ENCODE peak calls at places on chromosomes 7 and 10, in five cellular contexts. W is testis, R is PC-3, D is endothelial cell of umbilical vein, O is neuronal stem cell. S is an unnamed sample. For H3K4me1, the result is how much of the 10 kb centered on the place peaks cover.

GRCh38 chr7:1422512-1423265 is 36.6 kb downstream of the MICALL2 start:
- DNase-seq in W (no peak), R (no peak), D (no peak), O (no peak), S (peak)

GRCh38 chr10:73965890-73966768 is 31.8 kb upstream of the VCL start:
- DNase-seq in W (peak), R (peak), D (peak), O (peak), S (peak)

GRCh38 chr10:29481906-29482440 is 152.8 kb downstream of the SVIL start:
- DNase-seq in W (peak), R (no peak), D (no peak), O (no peak), S (no peak)

GRCh38 chr10:72353963-72354355 is 760 bp downstream of the DNAJB12 start:
- DNase-seq in W (peak), R (no peak), D (no peak), O (no peak), S (no peak)

GRCh38 chr10:54607983-54608382 is 193.0 kb downstream of the PCDH15 start:
- DNase-seq in W (no peak), R (no peak), D (no peak), O (no peak), S (no peak)

GRCh38 chr10:101569465-101569837 is 18.6 kb downstream of the POLL start:
- DNase-seq in W (no peak), R (no peak), D (no peak), O (no peak), S (no peak)

GRCh38 chr7:13908667-13909382 is 80.6 kb downstream of the ETV1 start:
- DNase-seq in W (no peak), R (peak), D (no peak), O (peak), S (peak)

GRCh38 chr7:28405662-28406061 is 6.7 kb upstream of the CREB5 start:
- DNase-seq in W (no peak), R (peak), D (peak), O (no peak), S (peak)

GRCh38 chr10:8039323-8039922 is 15.1 kb upstream of the GATA3 start:
- DNase-seq in W (no peak), R (no peak), D (peak), O (peak), S (peak)

GRCh38 chr7:1512781-1513656 is 8.8 kb upstream of the INTS1 start:
- DNase-seq in W (no peak), R (peak), D (peak), O (no peak), S (peak)

GRCh38 chr7:94375167-94375566 is 19.5 kb upstream of the COL1A2 start:
- DNase-seq in W (peak), R (no peak), D (peak), O (no peak), S (peak)

GRCh38 chr10:60611291-60611747 is 167.0 kb upstream of the CDK1 start:
- DNase-seq in W (no peak), R (peak), D (peak), O (no peak), S (peak)

GRCh38 chr7:118583651-118584050 is 359.1 kb downstream of the ANKRD7 start:
- DNase-seq in W (no peak), R (no peak), D (no peak), O (no peak), S (no peak)

GRCh38 chr7:95430864-95431263 is 4.0 kb downstream of the PON2 start:
- DNase-seq in W (no peak), R (peak), D (no peak), O (no peak), S (no peak)

GRCh38 chr7:117112640-117113039 is 159.3 kb downstream of the ST7 start:
- DNase-seq in W (no peak), R (no peak), D (no peak), O (no peak), S (no peak)

GRCh38 chr10:51291961-51292360 is 217.7 kb downstream of the PRKG1 start:
- DNase-seq in W (no peak), R (no peak), D (no peak), O (no peak), S (no peak)

GRCh38 chr10:30353851-30354250 is 4.8 kb upstream of the MTPAP start:
- DNase-seq in W (no peak), R (peak), D (no peak), O (no peak), S (no peak)

GRCh38 chr7:158572000-158572828 is 15.4 kb downstream of the PTPRN2 start:
- DNase-seq in W (no peak), R (no peak), D (no peak), O (no peak), S (peak)

GRCh38 chr10:71459513-71459912 is 62.8 kb downstream of the CDH23 start:
- DNase-seq in W (no peak), R (no peak), D (no peak), O (no peak), S (no peak)

GRCh38 chr10:22103701-22104100 is 100.2 kb upstream of the DNAJC1 start:
- DNase-seq in W (no peak), R (peak), D (peak), O (no peak), S (peak)

GRCh38 chr10:115001506-115002381 is 63.7 kb downstream of the TRUB1 start:
- DNase-seq in W (peak), R (no peak), D (peak), O (no peak), S (no peak)

GRCh38 chr7:122886357-122887081 is at the start of gene CADPS2:
- DNase-seq in W (peak), R (peak), D (peak), O (peak), S (peak)

GRCh38 chr10:101260764-101261341 is 31.6 kb upstream of the LBX1 start:
- DNase-seq in W (no peak), R (no peak), D (no peak), O (no peak), S (no peak)

GRCh38 chr7:99380823-99381663 is 6.5 kb downstream of the ARPC1B start:
- DNase-seq in W (peak), R (no peak), D (no peak), O (no peak), S (no peak)

GRCh38 chr7:158975526-158976467 is 119.4 kb downstream of the DYNC2I1 start:
- DNase-seq in W (no peak), R (peak), D (no peak), O (no peak), S (peak)

DNA sequence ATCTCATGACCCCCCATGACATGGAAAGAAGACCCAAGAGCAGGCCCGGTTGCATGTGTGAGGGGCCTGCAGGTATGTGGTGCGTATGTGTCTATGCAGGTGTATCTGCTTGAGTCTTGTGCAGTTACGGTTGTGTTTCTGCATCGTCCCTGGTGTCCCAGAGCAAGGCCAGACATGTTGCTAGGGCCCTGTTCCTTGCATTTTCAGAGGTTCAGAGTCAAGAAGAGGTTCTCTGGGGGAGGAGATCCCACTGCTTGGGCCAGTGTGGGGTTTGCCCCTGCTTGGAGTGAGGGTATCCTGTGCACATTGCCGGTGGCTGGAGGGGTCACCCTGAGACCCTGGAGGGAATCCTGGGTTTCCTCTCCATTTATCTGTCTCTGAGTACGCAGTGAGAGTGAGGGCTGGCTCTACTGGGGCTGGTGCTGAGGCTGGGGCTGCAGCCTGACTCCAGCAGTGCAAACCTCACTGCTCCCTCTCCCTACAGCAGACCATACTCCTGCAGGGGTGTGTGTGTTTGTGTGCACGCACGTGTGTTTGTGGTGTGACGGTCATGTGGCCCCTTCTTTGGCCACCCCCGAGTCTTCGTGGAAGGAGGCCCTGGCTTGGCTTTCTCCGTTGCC is 4.1 kb downstream of the TRIM8 start:
- DNase-seq in W (no peak), R (no peak), D (no peak), O (no peak), S (no peak)
- H3K4me1 ChIP-seq in W (half or more), R (under half), D (under half), O (half or more), S (under half)

DNA sequence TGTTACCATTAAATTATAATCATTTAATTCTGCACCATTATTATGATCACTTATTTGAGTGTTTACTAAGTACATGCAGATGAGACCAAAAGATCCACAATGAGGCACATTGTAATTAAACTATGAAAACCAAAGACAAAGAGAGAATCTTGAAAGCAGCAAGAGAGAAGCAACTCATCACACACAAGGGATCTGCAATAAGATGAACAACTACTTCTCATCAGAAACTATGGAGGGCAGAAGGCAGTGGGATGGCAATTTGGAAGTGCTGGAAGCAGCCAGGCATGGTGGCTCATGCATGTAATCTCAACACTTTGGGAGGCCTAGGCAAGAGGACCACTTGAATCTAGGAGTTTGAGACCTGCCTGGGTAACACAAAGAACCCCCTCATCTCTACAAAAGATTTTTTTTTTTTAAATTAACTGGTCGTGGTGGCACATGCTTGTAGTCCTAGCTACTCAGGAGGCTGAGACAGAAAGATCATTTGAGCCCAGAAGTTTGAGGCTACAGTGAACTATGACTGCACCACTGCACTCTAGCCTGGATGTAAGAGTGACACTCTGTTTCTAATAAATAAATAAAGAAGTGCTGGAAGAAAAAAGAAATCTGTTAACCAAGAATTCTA is 47.7 kb downstream of the CDK6 start:
- DNase-seq in W (no peak), R (no peak), D (no peak), O (no peak), S (peak)
- H3K4me1 ChIP-seq in W (under half), R (under half), D (under half), O (under half), S (under half)

GRCh38 chr10:89952314-89952713 is 250.9 kb downstream of the KIF20B start:
- DNase-seq in W (no peak), R (no peak), D (no peak), O (no peak), S (no peak)
- H3K4me1 ChIP-seq in W (under half), R (under half), D (under half), O (under half), S (under half)

GRCh38 chr7:102410123-102410522 is 14.0 kb downstream of the PRKRIP1 start:
- DNase-seq in W (no peak), R (no peak), D (no peak), O (no peak), S (no peak)

GRCh38 chr7:102407910-102408309 is 11.7 kb downstream of the PRKRIP1 start:
- DNase-seq in W (no peak), R (no peak), D (no peak), O (no peak), S (no peak)

GRCh38 chr7:102412548-102412947 is 16.4 kb downstream of the PRKRIP1 start:
- DNase-seq in W (peak), R (peak), D (peak), O (no peak), S (peak)

GRCh38 chr7:102410918-102411317 is 14.8 kb downstream of the PRKRIP1 start:
- DNase-seq in W (no peak), R (no peak), D (no peak), O (no peak), S (no peak)

GRCh38 chr7:102409340-102409739 is 13.2 kb downstream of the PRKRIP1 start:
- DNase-seq in W (no peak), R (no peak), D (no peak), O (no peak), S (no peak)
- H3K4me1 ChIP-seq in W (under half), R (under half), D (under half), O (under half), S (under half)

DNA sequence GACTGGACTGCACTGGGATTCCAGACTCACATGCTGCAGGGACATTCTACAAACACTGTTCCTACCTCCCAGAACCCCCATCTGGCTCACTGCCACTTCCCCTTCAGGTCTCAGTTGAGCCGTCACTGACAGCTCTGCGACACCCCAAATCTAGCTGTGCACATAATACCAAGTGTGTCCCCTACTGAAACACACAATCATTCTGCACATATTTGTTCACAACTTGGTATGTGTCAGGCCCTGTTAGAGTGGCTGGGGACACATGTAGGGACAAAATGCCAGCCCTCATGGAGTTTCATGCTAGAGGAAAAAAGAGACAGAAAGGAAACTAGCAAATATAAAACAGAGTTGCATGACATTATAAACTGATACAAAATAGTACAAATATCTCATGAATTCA is 5.3 kb downstream of the PRKCQ start:
- DNase-seq in W (no peak), R (no peak), D (no peak), O (no peak), S (no peak)
- H3K4me1 ChIP-seq in W (under half), R (under half), D (under half), O (under half), S (under half)

GRCh38 chr10:128189176-128189575 is 63.0 kb upstream of the MKI67 start:
- DNase-seq in W (no peak), R (no peak), D (no peak), O (no peak), S (no peak)
- H3K4me1 ChIP-seq in W (under half), R (under half), D (under half), O (under half), S (under half)

GRCh38 chr10:93958834-93959233 is 34.9 kb upstream of the PLCE1 start:
- DNase-seq in W (no peak), R (no peak), D (no peak), O (no peak), S (no peak)

GRCh38 chr10:93965911-93966310 is 27.8 kb upstream of the PLCE1 start:
- DNase-seq in W (no peak), R (no peak), D (no peak), O (no peak), S (no peak)

GRCh38 chr10:93963434-93963833 is 30.3 kb upstream of the PLCE1 start:
- DNase-seq in W (no peak), R (no peak), D (no peak), O (no peak), S (no peak)

GRCh38 chr10:93967756-93968155 is 26.0 kb upstream of the PLCE1 start:
- DNase-seq in W (no peak), R (no peak), D (no peak), O (no peak), S (no peak)

GRCh38 chr10:93962973-93963372 is 30.8 kb upstream of the PLCE1 start:
- DNase-seq in W (no peak), R (no peak), D (no peak), O (no peak), S (no peak)
- H3K4me1 ChIP-seq in W (under half), R (under half), D (under half), O (under half), S (under half)

GRCh38 chr7:30867483-30867882 is 44.2 kb upstream of the AQP1 start:
- DNase-seq in W (no peak), R (no peak), D (no peak), O (no peak), S (no peak)

GRCh38 chr7:30870821-30871518 is 40.7 kb upstream of the AQP1 start:
- DNase-seq in W (no peak), R (no peak), D (no peak), O (no peak), S (no peak)

GRCh38 chr7:30871655-30872054 is 40.0 kb upstream of the AQP1 start:
- DNase-seq in W (no peak), R (no peak), D (no peak), O (no peak), S (no peak)

GRCh38 chr7:30866939-30867338 is 44.7 kb upstream of the AQP1 start:
- DNase-seq in W (no peak), R (no peak), D (peak), O (no peak), S (no peak)

DNA sequence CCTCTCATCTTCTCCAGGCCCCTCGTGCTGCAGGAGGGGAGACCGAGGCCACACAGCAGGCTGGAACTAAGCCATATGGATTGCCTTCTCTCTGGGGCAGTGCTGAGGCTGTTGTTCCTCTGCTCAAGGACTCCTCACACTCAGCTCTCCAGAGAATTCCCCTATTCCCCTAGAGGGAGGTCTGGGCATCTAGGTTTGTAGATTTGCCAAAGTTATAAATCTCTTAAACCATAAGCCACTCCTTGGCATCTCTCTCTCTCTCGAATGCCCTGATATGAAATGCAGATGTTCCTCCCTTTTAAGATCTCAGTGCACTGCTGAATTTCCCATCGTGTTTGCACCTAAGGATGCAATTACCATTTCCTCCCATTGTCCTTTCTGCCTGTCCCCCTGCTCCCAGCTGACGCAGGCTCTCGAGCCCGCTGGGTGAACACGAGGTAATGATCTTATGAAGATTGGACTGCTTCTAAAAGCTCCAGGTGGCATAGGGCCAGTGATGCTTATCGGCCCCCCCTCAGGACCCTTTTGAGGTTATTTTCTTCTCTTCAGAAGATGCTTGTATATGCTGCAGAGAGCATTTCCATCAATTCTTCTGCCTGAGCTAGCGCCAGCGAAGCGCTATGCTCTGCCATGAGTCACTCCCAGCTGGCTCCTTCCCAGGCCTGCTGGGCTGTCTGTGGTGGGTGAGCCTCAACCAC is 41.7 kb upstream of the AQP1 start:
- DNase-seq in W (no peak), R (no peak), D (peak), O (no peak), S (peak)
- H3K4me1 ChIP-seq in W (under half), R (under half), D (under half), O (under half), S (under half)

DNA sequence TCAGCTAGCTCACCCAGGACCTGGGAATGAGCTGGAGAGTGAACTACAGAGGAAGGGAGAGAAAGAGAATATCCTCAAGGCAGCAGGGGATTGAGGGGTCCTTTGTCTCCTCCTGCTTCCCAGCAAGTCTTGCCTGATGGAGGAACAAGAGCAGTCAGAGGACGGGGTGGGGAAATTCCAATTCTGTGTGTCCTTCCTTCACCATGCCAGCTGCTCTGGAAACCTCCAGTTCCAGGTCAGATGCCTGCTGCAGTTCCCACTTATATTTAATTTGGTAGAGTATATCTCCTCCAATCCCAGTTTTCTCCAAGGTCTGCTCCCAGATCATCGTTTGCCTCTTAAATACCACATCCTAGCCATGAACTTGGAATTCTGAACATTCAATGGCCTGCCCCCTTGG is 21.4 kb upstream of the LEP start:
- DNase-seq in W (no peak), R (no peak), D (no peak), O (no peak), S (no peak)
- H3K4me1 ChIP-seq in W (under half), R (under half), D (under half), O (under half), S (under half)

GRCh38 chr7:112263519-112263918 is 57.0 kb downstream of the ZNF277 start:
- DNase-seq in W (no peak), R (no peak), D (no peak), O (no peak), S (peak)
- H3K4me1 ChIP-seq in W (under half), R (under half), D (under half), O (under half), S (under half)

S was measured in A673.